ENCODE peak calls at places on chromosomes 2 and 18, in four cellular contexts. O, M, V and C are unnamed samples.
A peak's percentile ranks its signal among the peaks of the same experiment; 100 is the strongest.

GRCh38 chr18:58362027-58362575 is 266.8 kb downstream of the ALPK2 start:
- DNase-seq in O (no peak), M (no peak), V (no peak), C (no peak)

GRCh38 chr2:34652636-34653035 is 1053.5 kb upstream of the FAM98A start:
- DNase-seq in O (no peak), M (no peak), V (no peak), C (no peak)

GRCh38 chr2:238475571-238475970 is 48.8 kb downstream of the ASB1 start:
- DNase-seq in O (no peak), M (no peak), V (no peak), C (no peak)

GRCh38 chr2:179305125-179305524 is 40.5 kb upstream of the SESTD1 start:
- DNase-seq in O (no peak), M (no peak), V (no peak), C (no peak)

GRCh38 chr18:64974378-64975125 is 776.3 kb upstream of the CDH7 start:
- DNase-seq in O (no peak), M (no peak), V (no peak), C (no peak)

GRCh38 chr2:177579486-177580036 is 187.0 kb downstream of the AGPS start:
- DNase-seq in O (no peak), M (no peak), V (no peak), C (peak; percentile 70)

GRCh38 chr2:6828299-6828584 is 37.5 kb downstream of the CMPK2 start:
- DNase-seq in O (no peak), M (peak; percentile 54), V (peak; percentile 16), C (peak; percentile 26)

GRCh38 chr2:195683174-195683573 is 26.1 kb downstream of the SLC39A10 start:
- DNase-seq in O (no peak), M (no peak), V (no peak), C (no peak)

GRCh38 chr18:65768379-65768778 is 17.6 kb downstream of the CDH7 start:
- DNase-seq in O (no peak), M (no peak), V (no peak), C (peak; percentile 30)

DNA sequence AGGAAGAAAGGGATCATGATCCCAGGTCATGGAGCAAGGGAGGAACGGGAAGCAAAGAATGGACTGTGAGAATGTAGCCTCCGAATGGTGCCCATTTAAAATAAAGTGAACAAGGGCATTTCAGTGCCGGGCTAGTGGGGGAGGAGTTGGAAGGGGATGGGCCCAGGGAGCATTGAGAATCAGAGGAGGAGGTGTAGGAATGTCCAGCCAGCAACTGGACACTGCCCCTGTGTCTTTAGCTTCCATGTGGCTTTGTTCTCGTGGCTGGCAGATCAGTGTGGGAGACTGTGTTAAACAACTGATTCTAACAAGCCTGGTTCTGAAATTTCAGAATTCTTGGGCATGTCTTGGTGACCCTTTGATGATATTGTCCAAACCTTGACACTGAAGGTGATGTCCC is 1.4 kb upstream of the RNF103 start:
- DNase-seq in O (no peak), M (no peak), V (no peak), C (no peak)
- TF ChIP-seq ELF1 in O (no peak), M (no peak), V (no peak), C (no peak)

GRCh38 chr2:43142921-43143438 is 83.4 kb downstream of the ZFP36L2 start:
- DNase-seq in O (peak; percentile 69), M (no peak), V (peak; percentile 42), C (peak; percentile 78)
- H3K4me3 ChIP-seq in O (no peak overlapping the region), M (no peak overlapping the region), V (no peak overlapping the region), C (no peak overlapping the region)

GRCh38 chr2:237474511-237474911 is 12.5 kb upstream of the MLPH start:
- DNase-seq in O (no peak), M (peak; percentile 51), V (no peak), C (no peak)
- TF ChIP-seq ELF1 in O (no peak), M (no peak), V (no peak), C (no peak)

GRCh38 chr2:12722445-12723316 is 5.9 kb downstream of the TRIB2 start:
- DNase-seq in O (no peak), M (no peak), V (no peak), C (no peak)
- H3K4me3 ChIP-seq in O (no peak overlapping the region), M (peak overlapping the region; percentile 93), V (no peak overlapping the region), C (no peak overlapping the region)

DNA sequence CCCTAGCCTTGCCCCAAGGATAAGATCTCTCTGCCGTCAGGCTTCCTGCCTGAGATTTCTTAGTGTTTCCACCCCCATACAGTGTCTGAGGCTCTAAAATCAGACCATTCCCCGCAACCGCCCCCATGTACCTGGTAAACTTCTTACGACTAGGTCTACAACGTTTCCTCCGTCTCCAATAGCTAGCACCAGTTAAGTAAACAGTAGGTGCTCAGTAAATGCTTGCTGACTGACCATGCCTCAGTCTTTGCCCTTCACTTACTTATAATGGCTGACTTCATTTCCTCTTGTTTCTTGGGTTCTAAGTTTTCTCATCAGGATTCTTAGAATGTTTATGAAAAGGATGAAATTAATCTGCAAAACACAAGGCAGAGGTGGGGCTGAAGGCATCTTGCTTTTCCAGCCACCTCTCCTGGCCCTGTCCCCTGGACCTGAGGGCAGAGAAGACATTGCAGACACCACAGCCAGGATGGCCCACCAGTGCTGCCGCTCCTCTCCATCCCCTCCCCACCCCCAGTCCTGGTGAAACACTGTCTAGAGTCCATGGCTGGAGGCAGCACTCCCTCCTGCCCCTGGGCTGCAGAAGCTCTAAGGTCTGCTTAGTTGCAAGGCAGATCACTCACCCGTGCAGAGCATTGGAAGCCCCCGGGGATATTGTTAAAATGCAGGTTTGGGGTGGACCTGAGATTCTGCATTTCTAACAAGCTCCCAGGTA is 16.9 kb downstream of the TMEM37 start:
- DNase-seq in O (no peak), M (no peak), V (no peak), C (no peak)
- TF ChIP-seq ELF1 in O (no peak), M (no peak), V (no peak), C (no peak)

GRCh38 chr2:112541315-112542122 is 746 bp upstream of the POLR1B start:
- DNase-seq in O (peak; percentile 87), M (peak; percentile 88), V (no peak), C (no peak)
- H3K4me3 ChIP-seq in O (peak overlapping the region; percentile 77), M (peak overlapping the region; percentile 99), V (peak overlapping the region; percentile 93), C (peak overlapping the region; percentile 96)

GRCh38 chr2:209422191-209422754 is 1.6 kb upstream of the MAP2 start:
- DNase-seq in O (no peak), M (no peak), V (no peak), C (no peak)

GRCh38 chr2:209426432-209426831 is 2.6 kb downstream of the MAP2 start:
- DNase-seq in O (no peak), M (peak; percentile 9), V (no peak), C (no peak)

GRCh38 chr2:209423562-209424541 is at the start of gene MAP2:
- DNase-seq in O (peak; percentile 60), M (peak; percentile 96), V (peak; percentile 66), C (peak; percentile 61)

GRCh38 chr2:209425082-209426071 is 1.5 kb downstream of the MAP2 start:
- DNase-seq in O (no peak), M (peak; percentile 50), V (peak; percentile 37), C (peak; percentile 32)
- TF ChIP-seq ELF1 in O (no peak), M (no peak), V (no peak), C (no peak)

GRCh38 chr2:12047761-12048160 is 301.3 kb downstream of the LPIN1 start:
- DNase-seq in O (no peak), M (no peak), V (no peak), C (no peak)

GRCh38 chr2:12046641-12047040 is 300.2 kb downstream of the LPIN1 start:
- DNase-seq in O (no peak), M (no peak), V (no peak), C (no peak)

GRCh38 chr2:12048551-12048950 is 302.1 kb downstream of the LPIN1 start:
- DNase-seq in O (no peak), M (peak; percentile 36), V (no peak), C (no peak)

GRCh38 chr2:12044857-12045256 is 298.4 kb downstream of the LPIN1 start:
- DNase-seq in O (no peak), M (no peak), V (no peak), C (no peak)

GRCh38 chr2:12045864-12046291 is 299.4 kb downstream of the LPIN1 start:
- DNase-seq in O (no peak), M (no peak), V (no peak), C (no peak)
- H3K4me3 ChIP-seq in O (no peak overlapping the region), M (no peak overlapping the region), V (no peak overlapping the region), C (no peak overlapping the region)